ENCODE peak calls at places on chromosomes 7 and 10, in ten cellular contexts. One of them, this sample, is unnamed.

GRCh38 chr10:102066421-102067068 is 1.4 kb downstream of the HPS6 start:
- DNase-seq in Peyer's patch: no peak
- DNase-seq in A549: no peak
- DNase-seq in colonic mucosa: no peak
- DNase-seq in left lung: no peak
- DNase-seq in heart left ventricle: no peak
- DNase-seq in cardiac muscle cell: no peak
- DNase-seq in cardiac fibroblast: no peak
- DNase-seq in ovary: no peak
- DNase-seq in PC-9: no peak
- DNase-seq in this sample: no peak

GRCh38 chr10:11699546-11700097 is 42.6 kb upstream of the ECHDC3 start:
- DNase-seq in heart left ventricle: no peak
- DNase-seq in ovary: no peak
- DNase-seq in A549: no peak
- DNase-seq in Peyer's patch: no peak
- DNase-seq in colonic mucosa: no peak
- DNase-seq in left lung: no peak
- DNase-seq in PC-9: no peak
- DNase-seq in cardiac fibroblast: no peak
- DNase-seq in cardiac muscle cell: no peak
- DNase-seq in this sample: peak

GRCh38 chr10:94042001-94042813 is 48.5 kb downstream of the PLCE1 start:
- DNase-seq in cardiac muscle cell: no peak
- DNase-seq in heart left ventricle: no peak
- DNase-seq in PC-9: peak
- DNase-seq in Peyer's patch: no peak
- DNase-seq in left lung: no peak
- DNase-seq in cardiac fibroblast: peak
- DNase-seq in ovary: no peak
- DNase-seq in colonic mucosa: peak
- DNase-seq in A549: peak
- DNase-seq in this sample: no peak

GRCh38 chr10:95663496-95663895 is 7.0 kb upstream of the ALDH18A1 start:
- DNase-seq in left lung: no peak
- DNase-seq in PC-9: no peak
- DNase-seq in Peyer's patch: no peak
- DNase-seq in heart left ventricle: no peak
- DNase-seq in cardiac fibroblast: no peak
- DNase-seq in colonic mucosa: no peak
- DNase-seq in A549: no peak
- DNase-seq in cardiac muscle cell: no peak
- DNase-seq in ovary: no peak
- DNase-seq in this sample: no peak

GRCh38 chr7:151768805-151769188 is 108.1 kb downstream of the PRKAG2 start:
- DNase-seq in Peyer's patch: no peak
- DNase-seq in cardiac fibroblast: no peak
- DNase-seq in ovary: no peak
- DNase-seq in PC-9: no peak
- DNase-seq in left lung: peak
- DNase-seq in A549: no peak
- DNase-seq in colonic mucosa: no peak
- DNase-seq in heart left ventricle: no peak
- DNase-seq in cardiac muscle cell: no peak
- DNase-seq in this sample: no peak

GRCh38 chr7:8389898-8390642 is 43.3 kb upstream of the NXPH1 start:
- DNase-seq in ovary: no peak
- DNase-seq in colonic mucosa: peak
- DNase-seq in heart left ventricle: no peak
- DNase-seq in Peyer's patch: no peak
- DNase-seq in left lung: no peak
- DNase-seq in cardiac muscle cell: peak
- DNase-seq in A549: peak
- DNase-seq in cardiac fibroblast: no peak
- DNase-seq in PC-9: no peak
- DNase-seq in this sample: peak

GRCh38 chr10:12130237-12130872 is 878 bp downstream of the SEC61A2 start:
- DNase-seq in left lung: no peak
- DNase-seq in Peyer's patch: peak
- DNase-seq in colonic mucosa: peak
- DNase-seq in PC-9: peak
- DNase-seq in heart left ventricle: no peak
- DNase-seq in ovary: no peak
- DNase-seq in cardiac fibroblast: peak
- DNase-seq in cardiac muscle cell: peak
- DNase-seq in A549: peak
- DNase-seq in this sample: peak

GRCh38 chr10:43199088-43199683 is 60.9 kb downstream of the CSGALNACT2 start:
- DNase-seq in PC-9: no peak
- DNase-seq in A549: no peak
- DNase-seq in cardiac muscle cell: no peak
- DNase-seq in left lung: no peak
- DNase-seq in ovary: no peak
- DNase-seq in Peyer's patch: no peak
- DNase-seq in cardiac fibroblast: no peak
- DNase-seq in heart left ventricle: no peak
- DNase-seq in colonic mucosa: no peak
- DNase-seq in this sample: no peak

GRCh38 chr7:139798221-139798620 is 20.4 kb upstream of the HIPK2 start:
- DNase-seq in cardiac fibroblast: no peak
- DNase-seq in Peyer's patch: no peak
- DNase-seq in PC-9: no peak
- DNase-seq in A549: no peak
- DNase-seq in cardiac muscle cell: no peak
- DNase-seq in colonic mucosa: peak
- DNase-seq in left lung: no peak
- DNase-seq in ovary: no peak
- DNase-seq in heart left ventricle: no peak
- DNase-seq in this sample: no peak

GRCh38 chr7:43522406-43523156 is 60.3 kb upstream of the STK17A start:
- DNase-seq in PC-9: no peak
- DNase-seq in heart left ventricle: no peak
- DNase-seq in cardiac fibroblast: peak
- DNase-seq in Peyer's patch: no peak
- DNase-seq in A549: no peak
- DNase-seq in cardiac muscle cell: no peak
- DNase-seq in colonic mucosa: no peak
- DNase-seq in left lung: no peak
- DNase-seq in ovary: no peak
- DNase-seq in this sample: no peak

GRCh38 chr10:77358666-77359065 is 278.9 kb downstream of the KCNMA1 start:
- DNase-seq in Peyer's patch: no peak
- DNase-seq in PC-9: no peak
- DNase-seq in ovary: no peak
- DNase-seq in cardiac muscle cell: no peak
- DNase-seq in heart left ventricle: no peak
- DNase-seq in colonic mucosa: no peak
- DNase-seq in cardiac fibroblast: no peak
- DNase-seq in A549: no peak
- DNase-seq in left lung: no peak
- DNase-seq in this sample: no peak

GRCh38 chr7:77415474-77415821 is 701 bp downstream of the GSAP start:
- DNase-seq in heart left ventricle: peak
- DNase-seq in cardiac fibroblast: no peak
- DNase-seq in left lung: no peak
- DNase-seq in cardiac muscle cell: no peak
- DNase-seq in PC-9: no peak
- DNase-seq in colonic mucosa: peak
- DNase-seq in A549: no peak
- DNase-seq in ovary: no peak
- DNase-seq in Peyer's patch: peak
- DNase-seq in this sample: peak

GRCh38 chr7:100642534-100642907 is 1.2 kb upstream of the TFR2 start:
- DNase-seq in heart left ventricle: no peak
- DNase-seq in PC-9: no peak
- DNase-seq in Peyer's patch: peak
- DNase-seq in ovary: no peak
- DNase-seq in A549: peak
- DNase-seq in colonic mucosa: peak
- DNase-seq in cardiac fibroblast: no peak
- DNase-seq in left lung: no peak
- DNase-seq in cardiac muscle cell: no peak
- DNase-seq in this sample: no peak

GRCh38 chr7:130998993-130999602 is 265.1 kb upstream of the KLF14 start:
- DNase-seq in PC-9: peak
- DNase-seq in colonic mucosa: no peak
- DNase-seq in ovary: no peak
- DNase-seq in cardiac muscle cell: no peak
- DNase-seq in left lung: no peak
- DNase-seq in A549: no peak
- DNase-seq in heart left ventricle: no peak
- DNase-seq in cardiac fibroblast: peak
- DNase-seq in Peyer's patch: no peak
- DNase-seq in this sample: no peak

DNA sequence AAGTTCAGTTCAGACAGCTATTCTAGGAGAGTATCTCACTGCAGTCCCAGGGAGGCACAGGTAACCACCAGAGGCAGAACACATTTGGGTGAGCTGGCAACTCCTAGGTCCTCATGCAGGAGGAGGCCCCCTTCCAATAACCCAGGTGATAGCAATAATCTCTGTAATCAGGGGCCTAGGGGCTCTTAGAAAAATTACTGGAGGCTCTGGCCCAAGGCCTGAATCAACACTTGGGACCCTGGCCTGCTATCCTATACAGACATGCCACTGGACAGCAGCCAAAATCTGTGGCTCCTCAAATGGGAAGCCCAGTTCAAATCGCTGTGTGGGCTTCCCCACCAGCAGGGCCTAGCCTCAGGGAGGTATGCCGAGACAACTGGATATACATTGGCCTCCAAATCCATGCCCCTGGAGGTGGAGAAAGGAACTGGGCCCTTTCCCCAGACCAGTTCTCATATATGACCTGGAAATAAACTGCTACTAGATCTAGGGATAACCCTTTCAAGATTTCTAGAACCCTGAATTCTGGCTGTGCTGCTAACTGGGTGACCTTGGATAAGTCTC is 1.6 kb downstream of the AVPI1 start:
- DNase-seq in cardiac muscle cell: peak
- DNase-seq in cardiac fibroblast: no peak
- DNase-seq in ovary: peak
- DNase-seq in left lung: no peak
- DNase-seq in A549: peak
- DNase-seq in colonic mucosa: peak
- DNase-seq in Peyer's patch: no peak
- DNase-seq in heart left ventricle: no peak
- DNase-seq in PC-9: peak
- DNase-seq in this sample: no peak
- TF ChIP-seq CTCF in cardiac muscle cell: peak
- TF ChIP-seq CTCF in cardiac fibroblast: peak
- TF ChIP-seq CTCF in ovary: peak
- TF ChIP-seq CTCF in left lung: no peak
- TF ChIP-seq CTCF in A549: no peak
- TF ChIP-seq CTCF in colonic mucosa: no peak
- TF ChIP-seq CTCF in Peyer's patch: peak
- TF ChIP-seq CTCF in heart left ventricle: no peak
- TF ChIP-seq CTCF in PC-9: peak
- TF ChIP-seq CTCF in this sample: no peak

DNA sequence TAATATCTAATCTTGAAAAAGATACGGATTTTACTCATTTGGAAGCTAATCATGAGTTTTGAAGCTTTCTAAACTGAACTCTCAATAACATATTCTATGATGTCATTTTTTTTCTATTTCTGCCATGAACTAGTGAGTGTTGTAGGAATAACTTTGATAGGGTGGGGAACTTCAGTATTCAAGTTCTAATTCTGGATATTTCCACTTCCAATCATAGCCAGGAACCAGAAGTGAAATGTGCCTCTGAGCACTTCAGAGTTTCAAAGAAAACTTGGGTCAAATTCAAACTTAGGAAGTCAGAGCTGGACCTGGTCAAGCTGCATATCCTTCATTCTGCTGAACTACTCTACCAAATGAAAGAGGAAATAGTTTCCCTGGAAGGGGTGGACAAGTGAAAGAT is 847 bp downstream of the AGMO start:
- DNase-seq in ovary: no peak
- DNase-seq in PC-9: no peak
- DNase-seq in A549: no peak
- DNase-seq in left lung: no peak
- DNase-seq in cardiac fibroblast: peak
- DNase-seq in cardiac muscle cell: no peak
- DNase-seq in Peyer's patch: no peak
- DNase-seq in heart left ventricle: no peak
- DNase-seq in colonic mucosa: no peak
- DNase-seq in this sample: no peak
- H3K4me3 ChIP-seq in ovary: no peak
- H3K4me3 ChIP-seq in PC-9: no peak
- H3K4me3 ChIP-seq in A549: peak
- H3K4me3 ChIP-seq in left lung: no peak
- H3K4me3 ChIP-seq in cardiac fibroblast: no peak
- H3K4me3 ChIP-seq in cardiac muscle cell: no peak
- H3K4me3 ChIP-seq in Peyer's patch: peak
- H3K4me3 ChIP-seq in heart left ventricle: peak
- H3K4me3 ChIP-seq in colonic mucosa: no peak
- H3K4me3 ChIP-seq in this sample: no peak

DNA sequence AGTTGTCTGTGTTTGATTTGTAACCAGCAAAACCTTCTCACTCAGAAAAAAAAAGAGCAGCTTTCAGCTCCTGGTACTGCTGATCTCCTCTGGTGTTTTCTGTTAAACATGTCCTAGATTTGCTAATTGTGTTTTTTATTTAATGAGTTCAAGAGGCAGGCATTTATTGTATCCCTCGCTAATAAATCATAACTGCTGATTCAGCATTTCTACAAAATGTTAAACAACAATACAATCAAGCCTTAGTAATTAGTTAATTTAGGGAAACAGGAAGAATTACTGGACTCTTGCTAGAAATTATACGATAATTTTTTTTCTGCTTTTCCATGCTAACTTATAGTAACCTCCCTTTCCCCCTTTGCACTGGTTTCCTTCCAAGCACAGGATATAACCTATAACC is 66.8 kb upstream of the NRP1 start:
- DNase-seq in Peyer's patch: no peak
- DNase-seq in left lung: no peak
- DNase-seq in PC-9: no peak
- DNase-seq in A549: no peak
- DNase-seq in cardiac muscle cell: no peak
- DNase-seq in colonic mucosa: no peak
- DNase-seq in cardiac fibroblast: no peak
- DNase-seq in ovary: no peak
- DNase-seq in heart left ventricle: no peak
- DNase-seq in this sample: no peak
- TF ChIP-seq CTCF in Peyer's patch: no peak
- TF ChIP-seq CTCF in left lung: no peak
- TF ChIP-seq CTCF in PC-9: no peak
- TF ChIP-seq CTCF in A549: no peak
- TF ChIP-seq CTCF in cardiac muscle cell: no peak
- TF ChIP-seq CTCF in colonic mucosa: no peak
- TF ChIP-seq CTCF in cardiac fibroblast: no peak
- TF ChIP-seq CTCF in ovary: no peak
- TF ChIP-seq CTCF in heart left ventricle: no peak
- TF ChIP-seq CTCF in this sample: no peak

GRCh38 chr10:89861584-89862287 is 160.3 kb downstream of the KIF20B start:
- DNase-seq in left lung: no peak
- DNase-seq in A549: no peak
- DNase-seq in Peyer's patch: no peak
- DNase-seq in heart left ventricle: no peak
- DNase-seq in cardiac muscle cell: no peak
- DNase-seq in ovary: no peak
- DNase-seq in colonic mucosa: no peak
- DNase-seq in PC-9: peak
- DNase-seq in cardiac fibroblast: peak
- DNase-seq in this sample: no peak

GRCh38 chr10:89857399-89857798 is 156.0 kb downstream of the KIF20B start:
- DNase-seq in A549: no peak
- DNase-seq in Peyer's patch: no peak
- DNase-seq in heart left ventricle: no peak
- DNase-seq in colonic mucosa: no peak
- DNase-seq in PC-9: no peak
- DNase-seq in cardiac fibroblast: no peak
- DNase-seq in left lung: no peak
- DNase-seq in cardiac muscle cell: no peak
- DNase-seq in ovary: no peak
- DNase-seq in this sample: no peak

GRCh38 chr10:89861199-89861573 is 159.8 kb downstream of the KIF20B start:
- DNase-seq in cardiac muscle cell: no peak
- DNase-seq in left lung: no peak
- DNase-seq in cardiac fibroblast: no peak
- DNase-seq in PC-9: no peak
- DNase-seq in Peyer's patch: no peak
- DNase-seq in ovary: no peak
- DNase-seq in A549: no peak
- DNase-seq in heart left ventricle: no peak
- DNase-seq in colonic mucosa: no peak
- DNase-seq in this sample: no peak
- H3K4me3 ChIP-seq in cardiac muscle cell: no peak
- H3K4me3 ChIP-seq in left lung: peak
- H3K4me3 ChIP-seq in cardiac fibroblast: no peak
- H3K4me3 ChIP-seq in PC-9: no peak
- H3K4me3 ChIP-seq in Peyer's patch: no peak
- H3K4me3 ChIP-seq in ovary: no peak
- H3K4me3 ChIP-seq in A549: no peak
- H3K4me3 ChIP-seq in heart left ventricle: no peak
- H3K4me3 ChIP-seq in colonic mucosa: no peak
- H3K4me3 ChIP-seq in this sample: no peak